ENCODE peak calls at places on chromosomes 3 and 15, in four cellular contexts. A, U, M and F are unnamed samples.

GRCh38 chr3:184167786-184168185 is 6.9 kb upstream of the AP2M1 start:
- DNase-seq in A (no peak), U (no peak), M (no peak), F (no peak)

GRCh38 chr3:122011396-122011795 is 10.7 kb downstream of the ILDR1 start:
- DNase-seq in A (no peak), M (no peak), U (no peak), F (no peak)

GRCh38 chr3:13536832-13537231 is 12.1 kb upstream of the FBLN2 start:
- DNase-seq in M (no peak), A (no peak), U (no peak), F (no peak)

GRCh38 chr3:18883553-18883952 is 264.8 kb upstream of the KCNH8 start:
- DNase-seq in U (no peak), A (no peak), M (no peak), F (no peak)

GRCh38 chr15:39149636-39150035 is 431.2 kb upstream of the THBS1 start:
- DNase-seq in A (no peak), M (no peak), U (no peak), F (no peak)

GRCh38 chr3:143736205-143736604 is 112.1 kb downstream of the SLC9A9 start:
- DNase-seq in U (no peak), M (no peak), A (no peak), F (no peak)

GRCh38 chr3:49411550-49411967 is 217 bp downstream of the RHOA start:
- DNase-seq in U (no peak), A (no peak), M (no peak), F (no peak)

GRCh38 chr15:98787936-98788757 is 139.8 kb downstream of the IGF1R start:
- DNase-seq in M (no peak), A (no peak), U (peak), F (no peak)

GRCh38 chr3:110618512-110619226 is 452.9 kb upstream of the NECTIN3 start:
- DNase-seq in U (no peak), M (no peak), A (no peak), F (no peak)

GRCh38 chr15:48520376-48521155 is 124.9 kb downstream of the FBN1 start:
- DNase-seq in U (no peak), A (no peak), M (no peak), F (no peak)
- TF ChIP-seq CTCF in U (no peak), A (no peak), M (no peak), F (no peak)

GRCh38 chr3:125059488-125060245 is 3.9 kb upstream of the HEG1 start:
- DNase-seq in U (no peak), M (no peak), A (no peak), F (no peak)
- TF ChIP-seq CTCF in U (peak), M (no peak), A (peak), F (no peak)

DNA sequence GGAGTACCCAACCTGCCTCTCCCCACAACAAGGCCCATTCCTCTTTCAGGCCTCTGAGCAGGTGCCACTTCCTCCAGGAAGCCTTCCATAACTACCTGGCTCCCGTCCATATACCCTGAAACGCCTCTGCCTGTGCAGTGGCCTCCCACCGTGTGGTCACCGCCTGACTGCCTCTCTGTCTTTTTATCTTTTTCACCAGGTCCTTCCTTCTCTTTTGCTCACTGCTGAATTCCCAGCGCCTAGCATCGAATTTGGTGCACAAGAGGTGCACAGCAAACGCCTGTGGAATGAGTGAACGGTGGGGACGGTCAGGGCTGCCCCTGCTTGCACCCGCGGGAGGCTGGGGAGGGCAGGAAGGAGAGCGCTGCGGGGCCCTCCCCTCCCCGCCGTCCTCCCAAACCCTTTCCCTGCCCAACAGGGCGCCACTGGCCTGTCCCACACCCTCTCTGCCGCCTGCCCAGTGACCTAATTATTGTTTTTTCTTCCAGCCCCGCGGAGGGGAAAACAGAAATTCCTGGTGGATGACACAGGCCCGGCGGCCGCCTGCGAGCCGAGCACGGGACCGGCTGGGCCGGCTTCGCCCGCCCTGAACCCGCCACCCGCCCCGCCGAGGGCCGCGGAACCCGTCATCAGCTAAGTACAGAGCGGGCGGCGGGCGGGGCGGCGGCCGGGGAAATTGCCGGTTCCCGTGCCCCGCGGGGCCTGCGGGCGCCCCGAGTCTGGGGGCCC is 140.1 kb downstream of the SMAD6 start:
- DNase-seq in U (peak), M (no peak), A (peak), F (no peak)
- TF ChIP-seq CTCF in U (no peak), M (no peak), A (no peak), F (no peak)

DNA sequence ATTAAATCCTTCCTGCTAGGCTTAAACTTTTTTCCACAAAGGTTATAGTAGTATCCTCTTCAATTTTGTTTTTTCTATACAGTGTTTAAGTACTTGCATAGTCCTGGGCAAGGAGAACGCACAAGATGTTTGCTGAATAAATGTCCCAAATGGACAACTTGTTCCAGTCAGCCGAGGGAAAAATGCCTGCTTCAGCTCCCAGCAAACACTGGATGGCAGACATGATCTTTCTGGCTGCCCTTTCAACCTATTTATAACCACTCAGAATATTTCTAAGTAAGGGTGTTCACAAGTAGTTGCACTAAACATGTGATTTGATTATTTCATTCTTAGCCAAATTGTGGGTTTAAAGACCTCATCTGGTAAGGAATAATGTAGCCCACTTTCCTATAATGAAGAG is 29.8 kb downstream of the GNB4 start:
- DNase-seq in M (no peak), A (peak), U (peak), F (no peak)
- TF ChIP-seq CTCF in M (peak), A (peak), U (peak), F (no peak)

GRCh38 chr3:196948442-196949365 is 6.4 kb upstream of the NCBP2 start:
- DNase-seq in M (no peak), U (no peak), A (no peak), F (peak)
- TF ChIP-seq CTCF in M (no peak), U (no peak), A (peak), F (no peak)

GRCh38 chr15:27238209-27238608 is 267.2 kb downstream of the GABRG3 start:
- DNase-seq in A (no peak), M (no peak), U (no peak), F (no peak)
- TF ChIP-seq CTCF in A (no peak), M (peak), U (no peak), F (no peak)

GRCh38 chr3:119918992-119919933 is 137.4 kb downstream of the NR1I2 start:
- DNase-seq in A (no peak), U (no peak), M (no peak), F (no peak)
- TF ChIP-seq CTCF in A (no peak), U (no peak), M (no peak), F (no peak)

GRCh38 chr3:46607603-46608028 is 4.7 kb upstream of the FAM240A start:
- DNase-seq in A (no peak), M (no peak), U (peak), F (no peak)
- TF ChIP-seq CTCF in A (peak), M (no peak), U (no peak), F (no peak)

DNA sequence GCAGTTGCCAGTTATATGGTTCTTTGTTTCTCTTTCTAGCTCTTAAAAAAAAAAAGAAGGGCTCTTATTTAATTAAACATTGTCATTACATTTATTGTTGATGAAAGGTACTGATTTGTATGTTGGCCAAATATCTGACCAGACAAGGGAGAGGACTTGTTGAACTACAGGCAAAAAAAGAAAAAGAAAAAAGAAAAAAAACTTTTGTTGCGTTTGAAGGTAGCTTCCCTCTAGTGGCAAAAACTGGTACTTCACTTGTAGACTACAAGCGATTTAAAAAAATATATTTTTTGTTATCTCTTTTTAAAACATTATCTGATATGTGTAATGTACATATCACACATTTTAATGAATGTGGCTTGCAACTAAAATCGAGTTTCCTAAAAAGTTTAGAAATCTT is 280.6 kb downstream of the ROBO2 start:
- DNase-seq in U (peak), A (peak), M (peak), F (no peak)
- TF ChIP-seq CTCF in U (peak), A (peak), M (peak), F (peak)